ENCODE peak calls at places on chromosomes 5 and 9, in five cellular contexts. E is nephron progenitor cell; U is A172; Q is naive B cell; B is activated CD8-positive, alpha-beta memory T cell treated with anti-CD3 and anti-CD28 coated beads, Interleukin-2, amount 50 U/mL, for 48 hours. Z is an unnamed sample.

GRCh38 chr5:110727025-110727314 is 499 bp upstream of the TMEM232 start:
- DNase-seq in U (no peak), Q (no peak), B (no peak), E (no peak), Z (no peak)

GRCh38 chr9:89606049-89606481 is 1.3 kb downstream of the GADD45G start:
- DNase-seq in U (peak; percentile 83), B (peak; percentile 78), Q (peak; percentile 42), E (peak; percentile 63), Z (peak; percentile 36)

GRCh38 chr5:12385095-12385494 is 480.8 kb upstream of the CTNND2 start:
- DNase-seq in U (no peak), E (no peak), Q (no peak), B (no peak), Z (no peak)

GRCh38 chr5:165576678-165577275 is 2071.4 kb downstream of the MAT2B start:
- DNase-seq in B (no peak), E (no peak), U (no peak), Q (no peak), Z (no peak)

GRCh38 chr5:137146402-137146889 is 352.7 kb downstream of the SPOCK1 start:
- DNase-seq in Q (no peak), U (peak; percentile 90), B (no peak), E (peak; percentile 31), Z (peak; percentile 28)

GRCh38 chr5:174306345-174307030 is 261.0 kb downstream of the NSG2 start:
- DNase-seq in Q (no peak), E (no peak), U (no peak), B (no peak), Z (no peak)

GRCh38 chr5:58466939-58467338 is 7.1 kb upstream of the PLK2 start:
- DNase-seq in Q (no peak), U (peak; percentile 64), B (no peak), E (no peak), Z (no peak)

GRCh38 chr9:134323741-134324358 is 2.4 kb upstream of the RXRA start:
- DNase-seq in U (peak; percentile 63), B (no peak), Q (no peak), E (no peak), Z (no peak)

GRCh38 chr5:176619203-176619568 is 9.2 kb upstream of the GPRIN1 start:
- DNase-seq in E (peak; percentile 96), B (peak; percentile 91), U (peak; percentile 60), Q (peak; percentile 54), Z (peak; percentile 80)